ENCODE peak calls at places on chromosome 15, in eight cellular contexts. A, Y, K, N, F, Q, P and S are unnamed samples.

GRCh38 chr15:71093089-71094024 is 21.9 kb upstream of the THSD4 start:
- DNase-seq in A (no peak), Y (no peak), K (no peak), N (peak), F (no peak), Q (peak), P (no peak), S (peak)

GRCh38 chr15:59180946-59181345 is 25.7 kb upstream of the LDHAL6B start:
- DNase-seq in A (no peak), Y (no peak), K (no peak), N (no peak), F (no peak), Q (peak), P (no peak), S (no peak)

GRCh38 chr15:68526269-68526668 is 52.5 kb upstream of the CORO2B start:
- DNase-seq in A (no peak), Y (no peak), K (no peak), N (no peak), F (no peak), Q (peak), P (no peak), S (no peak)

GRCh38 chr15:32829441-32829840 is 111.6 kb downstream of the GREM1 start:
- DNase-seq in A (no peak), Y (no peak), K (no peak), N (no peak), F (no peak), Q (no peak), P (no peak), S (no peak)

GRCh38 chr15:70259640-70260066 is 161.9 kb upstream of the TLE3 start:
- DNase-seq in A (no peak), Y (no peak), K (no peak), N (no peak), F (peak), Q (no peak), P (peak), S (peak)

GRCh38 chr15:70801111-70801510 is 37.8 kb upstream of the UACA start:
- DNase-seq in A (no peak), Y (no peak), K (no peak), N (no peak), F (no peak), Q (peak), P (no peak), S (no peak)

GRCh38 chr15:76932090-76932966 is 779 bp downstream of the RCN2 start:
- DNase-seq in A (no peak), Y (peak), K (no peak), N (no peak), F (no peak), Q (peak), P (no peak), S (no peak)

GRCh38 chr15:81327526-81327925 is 3.6 kb upstream of the STARD5 start:
- DNase-seq in A (no peak), Y (no peak), K (no peak), N (no peak), F (no peak), Q (peak), P (no peak), S (no peak)

GRCh38 chr15:64877435-64877834 is 34.3 kb upstream of the ANKDD1A start:
- DNase-seq in A (peak), Y (peak), K (peak), N (peak), F (peak), Q (no peak), P (peak), S (no peak)

GRCh38 chr15:31303434-31304073 is 23.1 kb upstream of the KLF13 start:
- DNase-seq in A (peak), Y (no peak), K (no peak), N (no peak), F (peak), Q (no peak), P (peak), S (no peak)

GRCh38 chr15:40436116-40436891 is 4.4 kb upstream of the BAHD1 start:
- DNase-seq in A (no peak), Y (peak), K (no peak), N (peak), F (no peak), Q (no peak), P (no peak), S (no peak)

GRCh38 chr15:55267401-55268053 is 22.1 kb downstream of the RAB27A start:
- DNase-seq in A (no peak), Y (no peak), K (no peak), N (peak), F (peak), Q (peak), P (peak), S (peak)

GRCh38 chr15:89101302-89102191 is 13.3 kb downstream of the ABHD2 start:
- DNase-seq in A (peak), Y (peak), K (peak), N (peak), F (no peak), Q (peak), P (peak), S (peak)

GRCh38 chr15:69579950-69580618 is 127.5 kb downstream of the RPLP1 start:
- DNase-seq in A (no peak), Y (no peak), K (no peak), N (no peak), F (no peak), Q (no peak), P (no peak), S (peak)

GRCh38 chr15:58241872-58242271 is 103.7 kb downstream of the AQP9 start:
- DNase-seq in A (no peak), Y (no peak), K (no peak), N (no peak), F (no peak), Q (no peak), P (no peak), S (no peak)

GRCh38 chr15:72236381-72237285 is 5.6 kb upstream of the PKM start:
- DNase-seq in A (no peak), Y (no peak), K (no peak), N (no peak), F (no peak), Q (peak), P (no peak), S (no peak)

GRCh38 chr15:101641894-101642293 is 10.3 kb downstream of the TM2D3 start:
- DNase-seq in A (no peak), Y (no peak), K (no peak), N (no peak), F (no peak), Q (no peak), P (no peak), S (no peak)

DNA sequence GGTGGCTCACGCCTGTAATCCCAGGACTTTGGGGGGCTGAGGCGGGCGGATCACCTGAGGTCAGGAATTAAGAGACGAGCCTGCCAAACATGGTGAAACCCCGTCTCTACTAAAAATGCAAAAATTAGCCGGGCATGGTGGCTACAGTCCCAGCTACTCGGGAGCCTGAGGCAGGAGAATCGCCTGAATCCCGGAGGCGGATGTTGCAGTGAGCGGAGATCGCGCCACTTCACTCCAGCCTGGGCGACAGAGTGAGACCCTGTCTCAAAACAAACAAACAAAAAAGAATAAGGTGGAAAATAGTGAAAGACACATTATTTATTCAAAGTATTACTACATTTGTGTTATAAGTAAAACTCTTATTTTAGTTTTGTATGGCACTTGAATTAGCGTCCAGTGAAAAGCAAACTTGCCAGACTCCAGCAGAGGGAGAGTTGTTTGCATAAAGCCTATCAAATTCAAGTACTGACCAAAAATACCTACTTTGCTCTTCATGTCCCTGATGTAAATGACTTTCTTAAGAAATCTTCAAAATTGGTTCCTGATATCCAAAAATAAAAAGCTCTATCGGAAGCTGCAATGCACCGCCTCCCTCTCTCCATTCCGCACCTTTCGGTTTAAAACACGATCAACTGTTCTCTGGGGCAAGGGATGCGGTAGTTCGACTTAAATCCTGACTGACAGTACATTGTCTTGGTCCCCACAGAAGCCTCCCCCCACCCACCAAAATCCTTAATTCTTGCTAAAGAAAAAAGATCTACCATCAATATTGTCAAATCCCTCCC is 1.2 kb downstream of the TRPM7 start:
- DNase-seq in A (no peak), Y (no peak), K (no peak), N (no peak), F (no peak), Q (peak), P (no peak), S (no peak)
- TF ChIP-seq CTCF in A (no peak), Y (no peak), K (no peak), N (no peak), F (no peak), Q (peak), P (no peak), S (no peak)

GRCh38 chr15:75335705-75336355 is at the start of gene COMMD4:
- DNase-seq in A (peak), Y (peak), K (peak), N (peak), F (peak), Q (peak), P (peak), S (peak)
- TF ChIP-seq POLR2A in A (no peak), Y (peak), K (peak), N (peak), F (no peak), Q (peak), P (peak), S (no peak)

DNA sequence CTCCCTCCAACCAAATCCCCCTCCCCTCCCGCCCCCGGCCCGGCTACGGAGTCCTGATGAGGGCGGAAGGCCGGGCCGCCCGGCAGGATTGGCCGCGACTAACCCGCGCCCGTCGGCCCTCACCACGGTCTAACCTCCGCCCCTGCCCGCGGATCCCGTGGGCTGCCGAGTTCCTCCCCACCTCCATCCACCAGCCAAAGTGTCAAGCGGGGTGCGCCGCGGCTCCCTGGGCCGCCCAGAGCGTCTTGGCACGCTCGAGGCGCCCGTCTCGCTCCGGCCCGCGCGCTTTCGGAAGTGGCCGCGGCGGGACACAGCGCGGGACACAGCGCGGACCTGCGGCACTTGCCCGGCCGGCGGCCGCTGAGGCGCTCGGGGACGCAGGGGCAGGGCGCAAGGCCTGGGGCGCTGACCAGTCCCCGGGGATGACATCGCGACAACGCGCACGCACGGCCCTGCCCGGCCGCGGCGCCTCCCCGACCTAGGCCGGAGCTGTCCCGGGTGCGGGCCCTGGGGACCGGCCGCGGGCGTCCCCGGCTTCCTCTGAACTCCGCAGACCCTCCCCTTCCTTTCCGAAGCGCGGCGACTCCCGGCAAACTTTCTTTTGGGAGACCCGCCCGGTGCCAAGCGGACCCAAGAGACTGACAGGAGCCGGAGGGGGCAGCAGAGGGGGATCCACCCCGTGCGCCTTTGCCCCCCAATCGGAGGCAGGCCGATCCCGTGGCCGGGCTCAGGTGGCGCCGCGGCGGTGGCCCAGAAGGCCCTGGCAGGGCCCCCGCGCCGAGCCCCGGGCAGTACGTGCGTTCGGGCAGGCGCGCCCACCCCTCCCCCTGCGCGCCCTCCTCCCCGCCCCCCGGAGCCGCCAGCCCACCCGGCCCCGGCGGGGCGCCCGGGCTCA is 112.8 kb upstream of the ICE2 start:
- DNase-seq in A (peak), Y (peak), K (no peak), N (peak), F (peak), Q (no peak), P (peak), S (peak)
- TF ChIP-seq CTCF in A (no peak), Y (peak), K (no peak), N (no peak), F (no peak), Q (no peak), P (no peak), S (no peak)

GRCh38 chr15:99733268-99734039 is at the start of gene LYSMD4:
- DNase-seq in A (peak), Y (peak), K (peak), N (peak), F (peak), Q (peak), P (peak), S (peak)
- TF ChIP-seq POLR2A in A (peak), Y (peak), K (peak), N (peak), F (no peak), Q (no peak), P (peak), S (peak)

GRCh38 chr15:75625542-75626347 is at the start of gene SNUPN:
- DNase-seq in A (peak), Y (peak), K (peak), N (peak), F (peak), Q (peak), P (peak), S (peak)
- TF ChIP-seq CTCF in A (no peak), Y (no peak), K (no peak), N (no peak), F (no peak), Q (no peak), P (no peak), S (no peak)

GRCh38 chr15:84591815-84592214 is 9.0 kb upstream of the ZSCAN2 start:
- DNase-seq in A (no peak), Y (no peak), K (no peak), N (no peak), F (no peak), Q (no peak), P (no peak), S (no peak)

GRCh38 chr15:84598250-84598649 is 2.6 kb upstream of the ZSCAN2 start:
- DNase-seq in A (no peak), Y (peak), K (no peak), N (no peak), F (no peak), Q (peak), P (no peak), S (no peak)

GRCh38 chr15:84598993-84599392 is 1.8 kb upstream of the ZSCAN2 start:
- DNase-seq in A (no peak), Y (peak), K (no peak), N (peak), F (no peak), Q (peak), P (peak), S (no peak)

GRCh38 chr15:84594617-84595290 is 6.1 kb upstream of the ZSCAN2 start:
- DNase-seq in A (no peak), Y (peak), K (no peak), N (no peak), F (no peak), Q (no peak), P (no peak), S (peak)

GRCh38 chr15:84595660-84596059 is 5.1 kb upstream of the ZSCAN2 start:
- DNase-seq in A (no peak), Y (peak), K (no peak), N (no peak), F (no peak), Q (no peak), P (no peak), S (no peak)
- TF ChIP-seq POLR2A in A (no peak), Y (no peak), K (no peak), N (no peak), F (no peak), Q (no peak), P (no peak), S (no peak)

GRCh38 chr15:88002721-88003120 is 253.8 kb downstream of the NTRK3 start:
- DNase-seq in A (no peak), Y (no peak), K (no peak), N (no peak), F (no peak), Q (no peak), P (no peak), S (no peak)

GRCh38 chr15:88004379-88004778 is 252.2 kb downstream of the NTRK3 start:
- DNase-seq in A (no peak), Y (no peak), K (no peak), N (no peak), F (no peak), Q (no peak), P (no peak), S (no peak)

GRCh38 chr15:88006146-88006545 is 250.4 kb downstream of the NTRK3 start:
- DNase-seq in A (no peak), Y (no peak), K (no peak), N (no peak), F (no peak), Q (no peak), P (no peak), S (no peak)

GRCh38 chr15:87998658-87999057 is 257.9 kb downstream of the NTRK3 start:
- DNase-seq in A (no peak), Y (no peak), K (no peak), N (no peak), F (no peak), Q (no peak), P (no peak), S (no peak)

GRCh38 chr15:88003928-88004327 is 252.6 kb downstream of the NTRK3 start:
- DNase-seq in A (no peak), Y (no peak), K (no peak), N (no peak), F (no peak), Q (no peak), P (no peak), S (no peak)
- TF ChIP-seq CTCF in A (no peak), Y (no peak), K (no peak), N (no peak), F (no peak), Q (no peak), P (no peak), S (no peak)